ENCODE peak calls at places on chromosomes 3 and 15, in five cellular contexts. X, C, Q, I and K are unnamed samples.

GRCh38 chr3:57892423-57892822 is 115.8 kb upstream of the FLNB start:
- DNase-seq in Q (no peak), X (no peak), I (no peak), C (no peak), K (no peak)

GRCh38 chr3:138949445-138950005 is 2.5 kb downstream of the FOXL2NB start:
- DNase-seq in X (no peak), Q (no peak), C (no peak), I (no peak), K (no peak)

GRCh38 chr3:72549819-72550581 is 298.2 kb downstream of the SHQ1 start:
- DNase-seq in C (no peak), Q (no peak), X (no peak), I (peak), K (no peak)

GRCh38 chr3:140050977-140051957 is 116.3 kb downstream of the CLSTN2 start:
- DNase-seq in Q (no peak), X (no peak), C (no peak), I (no peak), K (no peak)

GRCh38 chr3:152174876-152175575 is 93.7 kb upstream of the MBNL1 start:
- DNase-seq in C (no peak), X (no peak), Q (no peak), I (no peak), K (no peak)

GRCh38 chr3:47339951-47340350 is 40.9 kb upstream of the PTPN23 start:
- DNase-seq in C (no peak), Q (no peak), I (no peak), X (no peak), K (no peak)

GRCh38 chr3:10521772-10522441 is 16.5 kb upstream of the ATP2B2 start:
- DNase-seq in X (no peak), C (no peak), I (no peak), Q (no peak), K (no peak)

GRCh38 chr3:184289426-184289938 is 9.6 kb upstream of the PSMD2 start:
- DNase-seq in X (no peak), Q (peak), C (peak), I (peak), K (peak)

GRCh38 chr3:32640939-32641725 is 43.9 kb upstream of the CNOT10 start:
- DNase-seq in I (no peak), C (no peak), X (peak), Q (no peak), K (no peak)

GRCh38 chr3:122936335-122936734 is 91.2 kb downstream of the SEMA5B start:
- DNase-seq in I (no peak), C (no peak), Q (no peak), X (no peak), K (peak)

GRCh38 chr3:97970929-97971460 is 1.2 kb downstream of the RIOX2 start:
- DNase-seq in X (no peak), C (no peak), Q (no peak), I (no peak), K (no peak)

GRCh38 chr3:136860541-136860940 is 1.5 kb upstream of the NCK1 start:
- DNase-seq in I (no peak), X (no peak), Q (peak), C (no peak), K (peak)

GRCh38 chr3:82416828-82417227 is 655.4 kb upstream of the GBE1 start:
- DNase-seq in C (no peak), I (no peak), X (no peak), Q (no peak), K (no peak)

GRCh38 chr3:151203053-151203420 is at the start of gene GPR171:
- DNase-seq in I (peak), C (no peak), X (no peak), Q (no peak), K (no peak)

GRCh38 chr3:177282028-177282655 is 84.9 kb upstream of the TBL1XR1 start:
- DNase-seq in Q (no peak), X (no peak), C (no peak), I (no peak), K (no peak)

GRCh38 chr15:59329570-59330350 is 42.9 kb downstream of the MYO1E start:
- DNase-seq in I (no peak), C (no peak), Q (no peak), X (no peak), K (no peak)

GRCh38 chr3:107813066-107813465 is 277.8 kb downstream of the CD47 start:
- DNase-seq in C (no peak), Q (no peak), X (no peak), I (no peak), K (no peak)

GRCh38 chr3:55688154-55688553 is 201.0 kb upstream of the WNT5A start:
- DNase-seq in C (no peak), I (no peak), Q (no peak), X (no peak), K (no peak)

GRCh38 chr15:39896837-39897236 is 23.2 kb downstream of the GPR176 start:
- DNase-seq in I (no peak), Q (no peak), C (no peak), X (no peak), K (no peak)

GRCh38 chr3:185411133-185411532 is 48.2 kb downstream of the MAP3K13 start:
- DNase-seq in C (no peak), Q (no peak), I (no peak), X (no peak), K (no peak)

GRCh38 chr3:159775372-159775961 is 213.2 kb upstream of the IL12A start:
- DNase-seq in I (no peak), Q (peak), C (no peak), X (peak), K (no peak)

GRCh38 chr3:39809181-39809994 is at the start of gene MYRIP:
- DNase-seq in I (peak), Q (peak), C (no peak), X (peak), K (peak)

GRCh38 chr3:125057186-125057850 is 1.5 kb upstream of the HEG1 start:
- DNase-seq in Q (no peak), C (no peak), I (no peak), X (no peak), K (no peak)